ENCODE peak calls at places on chromosomes 1 and 21, in four cellular contexts. L is dorsolateral prefrontal cortex, F is GM12864, S is neural crest cell. Y is an unnamed sample.

GRCh38 chr1:64829411-64830033 is 84.6 kb downstream of the RAVER2 start:
- DNase-seq in S (no peak), F (no peak), L (no peak), Y (no peak)

GRCh38 chr1:9555942-9556341 is 16.7 kb downstream of the SLC25A33 start:
- DNase-seq in L (no peak), F (no peak), S (no peak), Y (no peak)

GRCh38 chr1:13662498-13662897 is 37.5 kb upstream of the PRDM2 start:
- DNase-seq in L (no peak), S (no peak), F (no peak), Y (no peak)

GRCh38 chr1:156421062-156421938 is 52.3 kb downstream of the RHBG start:
- DNase-seq in L (peak; percentile 87), S (peak; percentile 55), F (peak; percentile 42), Y (peak; percentile 96)

GRCh38 chr1:25245809-25246599 is 1.2 kb downstream of the RSRP1 start:
- DNase-seq in S (no peak), L (no peak), F (no peak), Y (no peak)

GRCh38 chr1:54052470-54052933 is 502 bp downstream of the TMEM59 start:
- DNase-seq in L (no peak), F (no peak), S (peak; percentile 37), Y (peak; percentile 42)

GRCh38 chr1:66316464-66317155 is 217.3 kb upstream of the SGIP1 start:
- DNase-seq in S (no peak), L (no peak), F (no peak), Y (peak; percentile 18)

GRCh38 chr21:38766987-38767722 is 38.6 kb upstream of the ETS2 start:
- DNase-seq in S (no peak), L (no peak), F (peak; percentile 92), Y (peak; percentile 80)

GRCh38 chr1:153832293-153832692 is 57.1 kb downstream of the SLC27A3 start:
- DNase-seq in S (no peak), L (no peak), F (no peak), Y (no peak)

GRCh38 chr1:67348586-67349252 is 41.0 kb downstream of the IL12RB2 start:
- DNase-seq in L (no peak), S (no peak), F (no peak), Y (no peak)

GRCh38 chr1:91790296-91790851 is 95.6 kb downstream of the TGFBR3 start:
- DNase-seq in L (no peak), F (no peak), S (no peak), Y (no peak)

GRCh38 chr1:169511339-169512028 is 25.7 kb upstream of the SLC19A2 start:
- DNase-seq in S (no peak), L (no peak), F (no peak), Y (no peak)

DNA sequence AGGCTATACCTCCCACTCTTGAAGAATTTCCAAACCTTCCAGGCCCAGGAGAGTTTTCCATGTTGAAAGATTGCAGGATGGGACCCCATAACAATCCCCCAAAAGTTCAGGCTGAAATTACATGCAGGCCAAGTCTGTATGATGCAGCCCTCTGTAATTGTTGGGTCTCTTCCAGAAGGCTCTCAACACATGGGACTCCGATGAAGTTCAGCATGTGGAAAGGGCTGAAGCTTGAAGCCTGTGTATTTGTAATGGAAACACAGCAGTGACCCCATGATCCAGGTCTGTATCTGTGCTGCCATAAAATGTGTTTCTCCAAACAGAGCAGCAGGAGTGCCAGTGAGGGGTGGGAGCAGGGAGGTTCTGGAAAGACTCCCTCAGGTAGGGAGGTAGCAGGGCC is 202.5 kb upstream of the LYPLAL1 start:
- DNase-seq in L (no peak), F (no peak), S (no peak), Y (no peak)
- TF ChIP-seq CTCF in L (no peak), F (no peak), S (no peak), Y (no peak)

GRCh38 chr1:44819594-44820327 is 11.4 kb downstream of the BTBD19 start:
- DNase-seq in F (peak; percentile 94), L (peak; percentile 49), S (peak; percentile 72), Y (peak; percentile 91)
- TF ChIP-seq CTCF in F (peak; percentile 1), L (no peak), S (peak; percentile 22), Y (no peak)

DNA sequence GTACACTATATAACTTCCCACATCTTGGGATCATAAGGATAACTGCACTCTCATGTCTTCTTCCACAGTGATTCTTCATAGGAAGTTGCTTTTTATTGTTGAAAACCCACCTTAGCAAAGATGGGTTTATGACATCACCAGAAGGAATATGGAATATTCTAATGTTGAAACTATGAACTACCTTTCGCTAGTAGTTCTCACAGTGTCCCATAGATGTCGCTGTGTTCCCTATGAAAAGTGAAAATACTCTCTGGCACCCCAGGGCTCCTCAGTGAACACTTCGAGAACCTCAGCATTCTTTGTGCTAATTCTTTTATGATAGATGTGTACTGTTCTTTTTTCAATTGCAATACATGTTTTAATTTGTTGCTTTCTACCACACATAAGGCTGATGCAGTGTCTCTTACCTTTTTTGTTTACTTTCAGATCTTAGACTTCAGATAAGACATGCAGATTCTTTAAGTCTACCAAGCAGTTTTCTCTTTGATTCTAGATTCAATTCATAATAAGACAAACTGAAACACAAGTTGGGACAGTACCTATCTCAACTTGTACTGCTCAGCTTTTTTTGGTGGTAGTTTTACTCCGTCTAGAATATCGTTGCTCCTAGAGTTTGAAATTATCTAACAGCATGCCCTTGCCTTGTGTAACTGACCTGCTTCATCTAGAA is 90.8 kb downstream of the GTF2B start:
- DNase-seq in S (no peak), L (no peak), F (no peak), Y (no peak)
- TF ChIP-seq CTCF in S (peak; percentile 62), L (peak; percentile 75), F (peak; percentile 48), Y (no peak)

GRCh38 chr1:190491404-190491803 is 13.7 kb upstream of the BRINP3 start:
- DNase-seq in F (no peak), S (no peak), L (no peak), Y (no peak)
- TF ChIP-seq CTCF in F (no peak), S (peak; percentile 24), L (no peak), Y (no peak)

DNA sequence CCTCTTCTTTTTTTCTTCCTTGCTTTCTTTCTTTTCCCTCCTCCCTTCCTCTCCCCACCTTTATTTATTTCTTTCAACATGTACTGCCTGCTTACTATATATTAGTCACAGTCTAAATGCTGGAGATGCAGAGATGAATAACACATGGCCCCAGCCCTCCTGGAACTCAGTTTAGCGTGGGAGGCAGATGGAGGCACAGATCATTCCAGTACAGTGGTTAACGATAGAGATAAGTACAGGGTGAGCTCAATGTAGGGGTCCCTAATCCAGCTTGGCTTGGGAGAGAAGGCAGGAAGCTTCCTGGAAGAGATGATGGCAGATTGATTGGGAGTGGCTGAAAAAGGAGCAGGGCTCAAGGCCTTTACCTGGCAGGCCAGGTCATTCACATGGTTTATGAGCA is 55.6 kb upstream of the PPP2R5A start:
- DNase-seq in L (no peak), S (no peak), F (no peak), Y (no peak)
- TF ChIP-seq CTCF in L (no peak), S (no peak), F (no peak), Y (no peak)

Y was measured in GM20000.